ENCODE peak calls at places on chromosomes 16 and 17, in seven cellular contexts. K is IMR-90, M is heart left ventricle, T is neural progenitor cell, Y is bronchial epithelial cell, F is cardiac muscle cell, E is pancreas. B is an unnamed sample.

GRCh38 chr17:61335105-61335844 is 64.4 kb upstream of the TBX2 start:
- DNase-seq in K (peak; percentile 93), M (no peak), T (no peak), Y (no peak), F (no peak), E (no peak), B (peak; percentile 71)

GRCh38 chr16:49464877-49465504 is 91.4 kb downstream of the C16orf78 start:
- DNase-seq in K (no peak), M (peak; percentile 22), T (peak; percentile 75), Y (no peak), F (peak; percentile 51), E (no peak), B (no peak)

GRCh38 chr17:80307994-80308671 is 47.5 kb downstream of the RNF213 start:
- DNase-seq in K (no peak), M (no peak), T (no peak), Y (no peak), F (no peak), E (no peak), B (no peak)

GRCh38 chr17:54085934-54086333 is 263.2 kb downstream of the KIF2B start:
- DNase-seq in K (no peak), M (no peak), T (peak; percentile 47), Y (no peak), F (peak; percentile 9), E (no peak), B (no peak)

GRCh38 chr17:21376835-21377690 is 906 bp downstream of the KCNJ12 start:
- DNase-seq in K (peak; percentile 8), M (no peak), T (no peak), Y (peak; percentile 36), F (peak; percentile 71), E (no peak), B (peak; percentile 37)

GRCh38 chr17:48162946-48163506 is 55.5 kb downstream of the SNX11 start:
- DNase-seq in K (no peak), M (no peak), T (no peak), Y (no peak), F (no peak), E (peak; percentile 44), B (peak; percentile 47)

GRCh38 chr17:50219345-50219744 is 17.9 kb upstream of the COL1A1 start:
- DNase-seq in K (peak; percentile 90), M (no peak), T (no peak), Y (peak; percentile 90), F (no peak), E (no peak), B (peak; percentile 98)

GRCh38 chr17:69638516-69638915 is 224.0 kb downstream of the MAP2K6 start:
- DNase-seq in K (peak; percentile 12), M (no peak), T (no peak), Y (peak; percentile 20), F (no peak), E (no peak), B (no peak)

GRCh38 chr16:83956336-83957289 is 3.6 kb downstream of the OSGIN1 start:
- DNase-seq in K (peak; percentile 72), M (peak; percentile 86), T (peak; percentile 92), Y (peak; percentile 59), F (peak; percentile 85), E (peak; percentile 74), B (peak; percentile 78)

GRCh38 chr17:10292057-10292931 is 80.5 kb downstream of the MYH13 start:
- DNase-seq in K (peak; percentile 26), M (peak; percentile 79), T (no peak), Y (peak; percentile 79), F (peak; percentile 22), E (no peak), B (peak; percentile 0)

GRCh38 chr16:66135376-66135775 is 231.1 kb upstream of the CDH5 start:
- DNase-seq in K (peak; percentile 25), M (peak; percentile 83), T (no peak), Y (no peak), F (peak; percentile 25), E (no peak), B (no peak)

GRCh38 chr16:48318630-48319029 is 66.6 kb downstream of the SIAH1 start:
- DNase-seq in K (peak; percentile 54), M (peak; percentile 51), T (no peak), Y (no peak), F (no peak), E (peak; percentile 29), B (peak; percentile 82)

GRCh38 chr17:66347661-66348604 is 45.5 kb downstream of the PRKCA start:
- DNase-seq in K (peak; percentile 54), M (no peak), T (no peak), Y (peak; percentile 54), F (no peak), E (no peak), B (peak; percentile 70)

GRCh38 chr16:23045025-23045424 is 104.2 kb downstream of the USP31 start:
- DNase-seq in K (no peak), M (no peak), T (no peak), Y (no peak), F (no peak), E (no peak), B (no peak)

DNA sequence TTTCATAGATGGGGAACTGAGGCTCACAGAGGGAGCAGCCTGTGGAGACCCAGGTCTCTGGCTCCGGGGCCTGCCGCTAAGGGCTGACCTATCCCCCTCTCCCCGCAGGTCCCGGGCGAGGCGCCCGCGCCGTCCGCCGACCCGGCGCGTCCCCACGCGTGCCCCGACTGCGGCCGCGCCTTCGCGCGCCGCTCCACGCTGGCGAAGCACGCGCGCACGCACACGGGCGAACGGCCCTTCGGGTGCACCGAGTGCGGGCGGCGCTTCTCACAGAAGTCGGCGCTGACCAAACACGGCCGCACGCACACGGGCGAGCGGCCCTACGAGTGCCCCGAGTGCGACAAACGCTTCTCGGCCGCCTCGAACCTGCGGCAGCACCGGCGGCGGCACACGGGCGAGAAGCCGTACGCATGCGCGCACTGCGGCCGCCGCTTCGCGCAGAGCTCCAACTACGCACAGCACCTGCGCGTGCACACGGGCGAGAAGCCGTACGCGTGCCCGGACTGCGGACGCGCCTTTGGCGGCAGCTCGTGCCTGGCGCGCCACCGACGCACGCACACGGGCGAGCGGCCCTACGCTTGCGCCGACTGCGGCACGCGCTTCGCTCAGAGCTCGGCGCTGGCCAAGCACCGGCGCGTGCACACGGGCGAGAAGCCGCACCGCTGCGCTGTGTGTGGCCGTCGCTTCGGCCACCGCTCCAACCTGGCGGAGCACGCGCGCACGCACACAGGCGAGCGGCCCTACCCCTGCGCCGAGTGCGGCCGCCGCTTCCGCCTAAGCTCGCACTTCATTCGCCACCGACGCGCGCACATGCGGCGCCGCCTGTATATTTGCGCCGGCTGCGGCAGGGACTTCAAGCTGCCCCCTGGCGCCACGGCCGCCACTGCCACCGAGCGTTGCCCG is 10.3 kb downstream of the ZNF771 start:
- DNase-seq in K (peak; percentile 88), M (peak; percentile 92), T (peak; percentile 99), Y (peak; percentile 86), F (peak; percentile 94), E (peak; percentile 81), B (peak; percentile 92)
- TF ChIP-seq CTCF in K (no peak), M (peak; percentile 43), T (peak; percentile 36), Y (peak; percentile 17), F (no peak), E (no peak), B (peak; percentile 6)

GRCh38 chr17:8890671-8891070 is 23.2 kb upstream of the PIK3R6 start:
- DNase-seq in K (no peak), M (peak; percentile 9), T (no peak), Y (no peak), F (no peak), E (no peak), B (no peak)

GRCh38 chr17:8888704-8889302 is 21.3 kb upstream of the PIK3R6 start:
- DNase-seq in K (no peak), M (peak; percentile 20), T (no peak), Y (no peak), F (no peak), E (no peak), B (no peak)

GRCh38 chr17:8885968-8886674 is 18.6 kb upstream of the PIK3R6 start:
- DNase-seq in K (no peak), M (peak; percentile 22), T (no peak), Y (no peak), F (no peak), E (no peak), B (no peak)

GRCh38 chr17:8889458-8890210 is 22.2 kb upstream of the PIK3R6 start:
- DNase-seq in K (no peak), M (peak; percentile 7), T (no peak), Y (no peak), F (no peak), E (no peak), B (no peak)

DNA sequence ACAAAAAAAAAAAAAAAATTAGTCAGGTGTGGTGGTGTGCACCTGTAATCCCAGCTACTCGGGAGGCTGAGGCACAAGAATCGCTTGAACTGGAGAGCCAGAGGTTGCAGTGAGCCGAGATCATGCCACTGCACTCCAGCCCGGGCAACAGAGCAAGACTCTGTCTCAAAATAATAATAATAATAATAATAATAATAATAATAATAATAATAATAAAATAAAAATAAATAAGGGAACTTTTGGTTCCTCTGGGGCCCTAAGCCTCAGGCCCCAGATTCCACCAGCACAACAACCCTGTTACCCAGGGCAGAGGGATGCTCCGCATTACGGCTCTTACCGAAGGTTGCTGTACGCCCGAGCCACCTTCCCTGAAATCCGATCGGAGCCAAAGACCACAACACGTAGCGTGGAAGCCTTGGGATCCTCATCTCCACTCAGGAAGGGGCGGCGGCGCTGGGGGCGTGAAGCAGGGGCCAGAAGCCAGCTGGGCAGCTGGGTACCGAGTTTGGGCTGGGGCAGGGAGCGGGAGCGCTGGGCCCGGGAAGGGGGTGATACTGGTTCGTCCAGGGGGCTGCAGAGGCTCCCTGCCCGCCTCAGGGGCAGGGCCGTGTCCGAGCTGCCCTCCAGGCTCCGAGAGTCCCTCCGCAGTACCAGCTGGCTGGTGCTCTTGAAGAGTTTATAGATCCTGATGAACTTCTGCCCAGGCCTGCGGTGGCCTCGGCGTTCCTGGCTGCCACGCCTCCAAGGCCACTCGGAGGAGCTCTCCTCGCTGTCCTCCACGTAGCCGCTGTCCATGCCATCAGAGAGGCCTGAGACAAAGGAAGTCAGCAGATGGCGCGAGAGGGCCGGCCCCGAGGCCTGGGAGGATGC is 20.6 kb upstream of the PIK3R6 start:
- DNase-seq in K (no peak), M (peak; percentile 62), T (peak; percentile 88), Y (no peak), F (peak; percentile 71), E (no peak), B (peak; percentile 16)
- TF ChIP-seq CTCF in K (no peak), M (peak; percentile 43), T (peak; percentile 63), Y (peak; percentile 17), F (peak; percentile 58), E (no peak), B (peak; percentile 60)

GRCh38 chr17:46061435-46061834 is 62.4 kb downstream of the STH start:
- DNase-seq in K (no peak), M (no peak), T (no peak), Y (peak; percentile 20), F (no peak), E (no peak), B (peak; percentile 23)
- TF ChIP-seq CTCF in K (peak; percentile 30), M (peak; percentile 49), T (peak; percentile 45), Y (no peak), F (peak; percentile 28), E (no peak), B (peak; percentile 18)

DNA sequence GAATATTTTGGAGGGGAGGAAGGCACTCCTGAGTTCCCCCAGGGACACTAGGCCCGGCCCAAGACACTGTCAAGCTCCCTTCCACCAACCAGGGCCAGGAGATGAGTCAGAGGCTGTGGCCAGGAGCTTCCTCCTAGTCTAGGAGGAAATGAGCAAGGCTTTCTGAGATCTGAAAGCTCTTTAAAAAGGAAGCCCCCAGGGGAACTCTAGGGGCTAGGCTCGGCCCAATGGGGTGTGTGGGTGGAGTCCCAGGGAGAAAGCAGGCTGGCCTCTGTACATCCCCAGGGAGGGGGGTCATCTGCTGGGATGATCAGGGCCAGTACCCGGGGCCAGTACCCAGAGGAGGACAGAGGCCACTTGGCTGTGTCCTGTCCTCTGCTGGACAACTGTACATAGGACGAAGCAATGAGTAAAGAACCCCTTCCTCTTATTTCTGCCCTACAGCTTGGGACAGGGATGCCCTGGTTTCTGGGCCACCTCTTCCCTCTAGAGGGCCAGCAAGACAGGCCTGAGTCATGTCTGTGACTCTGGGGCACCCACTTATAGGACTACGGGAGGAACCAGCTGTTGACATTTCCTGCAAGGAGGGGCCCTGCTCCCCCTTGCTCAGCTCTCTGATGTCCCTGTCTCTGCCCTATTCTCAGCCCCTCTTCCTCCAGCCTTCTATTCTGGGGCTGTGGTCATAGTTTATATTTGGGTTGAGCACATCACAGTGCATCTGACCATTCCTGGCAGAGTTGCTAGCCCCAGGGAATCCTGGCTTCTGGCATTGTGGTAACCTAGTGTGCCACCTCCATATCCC is 2.7 kb downstream of the FHOD1 start:
- DNase-seq in K (peak; percentile 87), M (peak; percentile 88), T (no peak), Y (peak; percentile 92), F (no peak), E (peak; percentile 60), B (peak; percentile 86)
- TF ChIP-seq CTCF in K (no peak), M (no peak), T (no peak), Y (no peak), F (no peak), E (no peak), B (peak; percentile 1)

B was measured in astrocyte of the spinal cord.